ENCODE peak calls at places on chromosomes 12 and 14, in four cellular contexts. C is GM12878, N is K562, H is HepG2. L is an unnamed sample.

GRCh38 chr12:14849664-14850063 is 6.3 kb upstream of the ART4 start:
- DNase-seq in C (no peak), N (no peak), H (no peak), L (no peak)

GRCh38 chr14:54440454-54440853 is 720 bp downstream of the CNIH1 start:
- DNase-seq in C (no peak), N (no peak), H (no peak), L (no peak)

GRCh38 chr14:74402264-74403251 is 23.5 kb downstream of the SYNDIG1L start:
- DNase-seq in C (no peak), N (no peak), H (no peak), L (no peak)

GRCh38 chr12:115174928-115175327 is 491.0 kb upstream of the TBX3 start:
- DNase-seq in C (no peak), N (no peak), H (no peak), L (no peak)

GRCh38 chr14:91829511-91829910 is 37.8 kb downstream of the TC2N start:
- DNase-seq in C (no peak), N (no peak), H (no peak), L (no peak)

GRCh38 chr12:3253682-3254275 is 176.6 kb downstream of the TSPAN9 start:
- DNase-seq in C (no peak), N (no peak), H (no peak), L (no peak)

GRCh38 chr12:30457621-30458289 is 237.9 kb downstream of the IPO8 start:
- DNase-seq in C (no peak), N (peak), H (peak), L (no peak)

GRCh38 chr12:13258212-13258611 is 61.7 kb downstream of the EMP1 start:
- DNase-seq in C (no peak), N (no peak), H (no peak), L (no peak)

GRCh38 chr12:29004066-29004935 is 144.8 kb upstream of the FAR2 start:
- DNase-seq in C (no peak), N (no peak), H (no peak), L (no peak)

GRCh38 chr12:53624453-53624852 is 1.7 kb downstream of the ATF7 start:
- DNase-seq in C (no peak), N (no peak), H (no peak), L (no peak)

GRCh38 chr12:106138646-106139421 is at the start of gene NUAK1:
- DNase-seq in C (no peak), N (no peak), H (no peak), L (peak)

GRCh38 chr14:104517426-104517825 is 62.1 kb upstream of the C14orf180 start:
- DNase-seq in C (no peak), N (no peak), H (no peak), L (no peak)

GRCh38 chr12:55713721-55714120 is 2.1 kb upstream of the BLOC1S1 start:
- DNase-seq in C (no peak), N (no peak), H (no peak), L (no peak)

GRCh38 chr14:84298738-84299137 is 1231.2 kb upstream of the FLRT2 start:
- DNase-seq in C (no peak), N (no peak), H (no peak), L (no peak)

GRCh38 chr12:3511760-3512159 is 20.8 kb downstream of the PRMT8 start:
- DNase-seq in C (no peak), N (no peak), H (no peak), L (no peak)

GRCh38 chr14:55071870-55072640 is 20.6 kb downstream of the MAPK1IP1L start:
- DNase-seq in C (peak), N (no peak), H (no peak), L (no peak)

GRCh38 chr12:22541496-22541895 is 2.8 kb downstream of the C2CD5 start:
- DNase-seq in C (no peak), N (peak), H (no peak), L (no peak)

GRCh38 chr12:47977046-47977771 is 13.8 kb downstream of the TMEM106C start:
- DNase-seq in C (no peak), N (no peak), H (no peak), L (no peak)

GRCh38 chr12:29883558-29883957 is 99.8 kb upstream of the TMTC1 start:
- DNase-seq in C (no peak), N (no peak), H (no peak), L (no peak)

GRCh38 chr12:57196439-57196838 is 20.2 kb upstream of the NXPH4 start:
- DNase-seq in C (no peak), N (no peak), H (no peak), L (no peak)

GRCh38 chr12:81800298-81801148 is 41.4 kb upstream of the PPFIA2 start:
- DNase-seq in C (no peak), N (no peak), H (no peak), L (no peak)

GRCh38 chr14:23951590-23952143 is 1.9 kb upstream of the DHRS4 start:
- DNase-seq in C (no peak), N (no peak), H (peak), L (peak)

GRCh38 chr12:50927766-50928224 is 24.5 kb upstream of the HIGD1C start:
- DNase-seq in C (no peak), N (no peak), H (no peak), L (no peak)

DNA sequence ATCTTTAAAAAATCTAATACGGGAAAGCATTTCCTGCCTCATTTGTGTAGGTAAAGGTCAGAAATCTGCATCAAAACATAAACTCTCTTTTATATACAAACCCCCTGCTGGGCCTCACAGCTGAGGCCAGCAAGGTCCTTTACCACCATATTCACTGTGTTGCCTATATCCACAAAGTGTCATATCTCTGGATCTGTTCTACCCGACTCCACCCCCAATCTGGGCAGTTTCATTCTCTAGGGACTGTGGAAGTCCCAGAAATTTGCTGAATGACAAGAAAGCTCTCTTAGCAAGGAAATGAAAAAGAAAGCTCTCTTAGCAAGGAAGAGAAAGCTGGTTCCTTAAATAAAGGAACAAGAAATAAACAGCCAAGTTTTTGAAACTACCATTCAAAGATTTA is 301.7 kb downstream of the KCNH5 start:
- DNase-seq in C (no peak), N (no peak), H (no peak), L (no peak)
- TF ChIP-seq ETV6 in C (no peak), N (no peak), H (no peak), L (no peak)

DNA sequence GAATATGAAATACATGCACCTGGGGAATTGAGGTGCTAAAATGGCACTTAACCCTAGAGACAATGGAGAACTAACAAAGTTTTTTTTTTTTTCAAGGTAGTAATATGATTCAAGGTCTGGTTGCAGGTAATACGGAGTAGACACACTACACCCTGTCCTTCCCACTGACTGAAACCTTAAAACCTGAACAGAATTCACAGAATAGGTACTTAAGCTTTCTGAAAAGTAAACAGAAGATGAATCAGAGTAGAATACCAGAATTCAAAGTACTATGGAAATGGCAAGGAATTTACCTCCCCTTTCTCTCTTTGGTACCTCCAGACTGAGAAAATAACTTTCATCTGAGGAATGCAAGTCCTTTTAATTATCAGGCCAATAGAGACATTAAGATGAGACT is 87.2 kb downstream of the PAPLN start:
- DNase-seq in C (no peak), N (no peak), H (peak), L (no peak)
- TF ChIP-seq ATF2 in C (no peak), N (no peak), H (no peak), L (no peak)

GRCh38 chr12:65741662-65742480 is 82.4 kb upstream of the HMGA2 start:
- DNase-seq in C (no peak), N (no peak), H (peak), L (peak)
- TF ChIP-seq ETV6 in C (no peak), N (no peak), H (no peak), L (peak)

DNA sequence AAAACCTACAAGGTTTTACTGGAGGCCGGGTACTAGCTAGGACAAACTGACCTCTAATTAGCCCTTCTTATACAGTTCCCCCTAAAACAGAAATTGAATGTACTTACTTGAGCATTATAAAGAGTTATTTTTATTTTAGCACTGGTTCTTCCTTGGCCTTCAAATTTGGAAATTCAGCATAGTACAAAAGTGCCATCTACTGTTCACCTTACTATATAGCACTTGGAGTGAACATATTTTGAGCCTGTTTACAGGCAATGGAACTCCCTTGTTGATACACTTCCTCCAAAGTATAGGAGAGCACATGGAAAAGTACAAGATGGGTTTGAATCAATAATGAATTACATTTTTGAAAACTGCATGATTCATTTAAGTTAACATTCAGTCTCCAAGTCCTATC is 3.9 kb upstream of the POC1B start:
- DNase-seq in C (peak), N (peak), H (peak), L (no peak)
- TF ChIP-seq ATF2 in C (no peak), N (no peak), H (no peak), L (no peak)

GRCh38 chr12:68245071-68246021 is 8.1 kb downstream of the IL22 start:
- DNase-seq in C (no peak), N (peak), H (no peak), L (no peak)
- TF ChIP-seq ETV6 in C (no peak), N (no peak), H (no peak), L (no peak)

GRCh38 chr12:1591029-1591428 is 3.4 kb downstream of the FBXL14 start:
- DNase-seq in C (no peak), N (peak), H (no peak), L (no peak)
- TF ChIP-seq ATF2 in C (peak), N (no peak), H (no peak), L (no peak)